ENCODE peak calls at places on chromosomes 4 and X, in five cellular contexts. C is HCT116, Q is HepG2, K is GM12878, W is K562. N is an unnamed sample.

GRCh38 chr4:82780398-82781231 is 18.0 kb downstream of the SCD5 start:
- DNase-seq in C (no peak), Q (peak; percentile 57), K (no peak), W (no peak), N (peak; percentile 69)

GRCh38 chr4:24887881-24888430 is 24.9 kb downstream of the CCDC149 start:
- DNase-seq in C (no peak), Q (no peak), K (no peak), W (no peak), N (no peak)

GRCh38 chr4:7393491-7394183 is 41.1 kb downstream of the PSAPL1 start:
- DNase-seq in C (no peak), Q (no peak), K (no peak), W (no peak), N (peak; percentile 3)

GRCh38 chr4:61374612-61374920 is 174.4 kb downstream of the ADGRL3 start:
- DNase-seq in C (no peak), Q (no peak), K (no peak), W (no peak), N (no peak)

GRCh38 chrX:18360867-18361266 is 6.4 kb upstream of the SCML2 start:
- DNase-seq in C (no peak), Q (no peak), K (no peak), W (no peak), N (no peak)

GRCh38 chr4:8307126-8307525 is 37.6 kb downstream of the HTRA3 start:
- DNase-seq in C (no peak), Q (no peak), K (no peak), W (no peak), N (no peak)

GRCh38 chr4:183552274-183553146 is 47.7 kb downstream of the ING2 start:
- DNase-seq in C (no peak), Q (no peak), K (no peak), W (no peak), N (no peak)

GRCh38 chr4:174282836-174283506 is 496 bp downstream of the FBXO8 start:
- DNase-seq in C (peak; percentile 91), Q (peak; percentile 93), K (peak; percentile 86), W (peak; percentile 83), N (peak; percentile 80)

GRCh38 chr4:43337707-43338106 is 445.2 kb downstream of the GRXCR1 start:
- DNase-seq in C (no peak), Q (no peak), K (no peak), W (no peak), N (no peak)

GRCh38 chrX:119272882-119273806 is 37.1 kb downstream of the PGRMC1 start:
- DNase-seq in C (no peak), Q (no peak), K (no peak), W (no peak), N (peak; percentile 27)

GRCh38 chrX:73913580-73913979 is 350.6 kb downstream of the CHIC1 start:
- DNase-seq in C (no peak), Q (peak; percentile 3), K (no peak), W (no peak), N (no peak)

GRCh38 chr4:100340534-100341364 is 150.5 kb upstream of the DDIT4L start:
- DNase-seq in C (no peak), Q (no peak), K (no peak), W (no peak), N (no peak)

GRCh38 chrX:38868941-38869378 is 67.7 kb downstream of the MID1IP1 start:
- DNase-seq in C (no peak), Q (no peak), K (no peak), W (no peak), N (no peak)

GRCh38 chrX:64782923-64783322 is 193.3 kb downstream of the ZC4H2 start:
- DNase-seq in C (no peak), Q (no peak), K (no peak), W (no peak), N (no peak)

GRCh38 chrX:32614707-32615106 is 596.6 kb downstream of the DMD start:
- DNase-seq in C (no peak), Q (no peak), K (no peak), W (no peak), N (no peak)

GRCh38 chr4:189177130-189177529 is 763.5 kb upstream of the FRG1 start:
- DNase-seq in C (peak; percentile 19), Q (no peak), K (no peak), W (no peak), N (no peak)

GRCh38 chr4:156765277-156765676 is 206.3 kb downstream of the PDGFC start:
- DNase-seq in C (no peak), Q (peak; percentile 60), K (no peak), W (no peak), N (no peak)

GRCh38 chr4:106258145-106259045 is 57.6 kb downstream of the TBCK start:
- DNase-seq in C (no peak), Q (peak; percentile 95), K (no peak), W (no peak), N (no peak)

GRCh38 chr4:174538876-174539250 is 16.6 kb upstream of the HPGD start:
- DNase-seq in C (no peak), Q (no peak), K (no peak), W (no peak), N (no peak)

GRCh38 chrX:121876316-121876715 is 828.9 kb downstream of the GLUD2 start:
- DNase-seq in C (no peak), Q (no peak), K (no peak), W (no peak), N (no peak)

GRCh38 chr4:11418610-11419009 is 10.1 kb downstream of the HS3ST1 start:
- DNase-seq in C (no peak), Q (no peak), K (no peak), W (no peak), N (no peak)

GRCh38 chrX:35166023-35166422 is 223.4 kb downstream of the FAM47B start:
- DNase-seq in C (no peak), Q (no peak), K (no peak), W (no peak), N (no peak)

DNA sequence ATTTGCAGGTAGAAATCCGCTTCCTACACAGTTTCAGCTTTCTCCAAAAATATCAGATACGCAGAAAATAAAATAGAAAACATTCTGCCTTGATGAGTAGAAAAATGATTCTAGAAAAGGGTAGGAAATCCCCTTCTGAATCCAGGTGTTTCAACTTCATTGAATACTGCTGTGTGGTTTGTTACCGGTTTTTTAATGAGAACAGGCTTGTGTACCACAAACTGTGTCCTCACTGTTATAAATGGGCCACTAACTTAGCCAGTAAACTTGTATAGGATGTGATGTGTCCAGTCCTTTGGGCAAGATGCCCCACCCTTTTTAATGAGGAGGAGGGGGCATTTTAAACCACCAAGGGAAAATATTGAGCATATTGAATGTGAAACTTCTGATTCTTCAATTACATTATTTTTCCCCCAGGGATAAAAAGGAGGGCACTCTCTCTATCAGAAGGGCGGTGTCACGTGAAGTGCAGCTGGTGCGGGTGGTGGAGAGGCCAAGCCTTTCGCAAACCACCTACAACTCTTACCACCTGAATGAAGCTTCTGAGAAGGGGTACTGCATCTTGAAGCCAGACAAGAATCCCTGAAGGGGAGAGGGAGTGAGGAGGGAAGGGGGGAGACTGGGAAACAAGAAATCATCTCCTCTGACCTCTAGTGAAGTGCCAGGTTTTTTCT is 4.5 kb downstream of the CXXC4 start:
- DNase-seq in C (no peak), Q (no peak), K (peak; percentile 83), W (no peak), N (peak; percentile 16)
- TF ChIP-seq ZBTB33 in C (no peak), Q (no peak), K (no peak), W (no peak), N (no peak)

DNA sequence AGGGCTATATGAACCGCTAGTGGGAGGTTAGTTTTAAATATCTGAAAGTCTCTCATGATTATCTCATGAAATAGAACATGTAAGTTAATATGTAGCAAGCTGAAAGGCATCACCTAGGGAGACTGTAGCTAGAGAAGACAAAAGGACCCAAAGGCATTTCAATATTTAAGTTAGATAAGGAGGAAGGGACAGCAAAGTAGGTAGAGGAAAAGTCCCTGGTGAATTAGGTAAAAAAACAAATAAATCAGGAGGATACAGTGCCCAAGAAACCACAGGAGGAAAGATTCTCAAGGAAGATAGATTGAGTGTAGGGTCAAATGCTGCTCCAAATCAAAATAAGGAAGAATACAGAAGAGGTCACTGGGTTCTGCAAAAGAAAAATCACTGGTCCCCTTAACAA is 175.5 kb downstream of the GASK1B start:
- DNase-seq in C (no peak), Q (peak; percentile 52), K (no peak), W (no peak), N (no peak)
- H3K4me3 ChIP-seq in C (no peak overlapping the region), Q (no peak overlapping the region), K (no peak overlapping the region), W (no peak overlapping the region), N (no peak overlapping the region)

GRCh38 chr4:139611391-139611790 is 54.2 kb upstream of the MGST2 start:
- DNase-seq in C (no peak), Q (no peak), K (no peak), W (no peak), N (no peak)
- TF ChIP-seq RAD21 in C (no peak), Q (no peak), K (no peak), W (no peak), N (no peak)

DNA sequence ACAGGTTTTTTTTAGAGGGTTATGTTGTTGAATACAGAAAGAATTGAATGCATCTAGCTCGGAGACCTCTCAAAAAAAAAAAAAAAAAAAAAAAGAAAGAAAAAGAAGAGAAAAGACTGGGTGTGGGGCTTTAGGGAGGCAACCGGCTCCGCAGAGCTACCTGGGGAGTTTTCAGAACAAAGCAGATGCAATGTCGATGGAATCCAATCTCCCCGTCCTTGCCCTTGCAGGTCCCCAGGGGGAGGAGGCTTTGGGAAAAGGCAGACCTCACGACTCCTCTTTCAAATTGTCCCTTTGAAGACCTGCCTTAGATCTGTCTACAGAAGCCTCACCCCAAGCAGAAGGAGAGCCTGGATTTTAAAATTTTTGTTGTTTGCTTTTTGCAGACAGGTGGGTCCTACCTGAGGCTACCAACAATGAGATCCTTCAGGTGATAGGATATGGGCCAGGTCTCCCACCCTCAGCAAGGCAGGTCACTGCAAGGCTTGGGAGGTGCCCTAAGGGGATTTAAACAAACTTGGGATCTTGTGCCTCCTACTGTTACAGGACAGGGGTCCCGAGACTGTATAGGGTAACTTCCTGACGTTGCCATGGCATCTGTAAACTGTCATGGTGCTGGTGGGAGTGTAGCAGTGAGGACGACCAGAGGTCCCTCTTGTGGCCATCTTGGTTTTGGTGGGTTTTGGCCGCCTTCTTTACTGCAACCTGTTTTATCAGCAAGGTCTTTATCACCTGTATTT is 75.2 kb upstream of the PRKX start:
- DNase-seq in C (no peak), Q (no peak), K (no peak), W (no peak), N (no peak)
- TF ChIP-seq ZBTB33 in C (no peak), Q (no peak), K (no peak), W (no peak), N (no peak)